ENCODE peak calls at places on chromosomes 6 and 20, in ten cellular contexts. N is ascending aorta, R is MCF 10A, G is mammary epithelial cell, M is SK-N-DZ, V is ovary, J is AG09309, D is Calu3, B is mesendoderm, I is H4. W is an unnamed sample.

GRCh38 chr6:33820243-33820642 is 16.4 kb upstream of the MLN start:
- DNase-seq in N (no peak), R (no peak), G (no peak), M (no peak), V (no peak), J (no peak), D (no peak), B (no peak), I (no peak), W (no peak)

GRCh38 chr20:37474386-37474785 is 46.7 kb upstream of the NNAT start:
- DNase-seq in N (no peak), R (no peak), G (no peak), M (no peak), V (no peak), J (no peak), D (no peak), B (no peak), I (no peak), W (no peak)

GRCh38 chr6:109791301-109791700 is 100.2 kb downstream of the FIG4 start:
- DNase-seq in N (no peak), R (no peak), G (no peak), M (no peak), V (no peak), J (no peak), D (no peak), B (peak), I (no peak), W (peak)

GRCh38 chr6:189676-190075 is 102.6 kb upstream of the DUSP22 start:
- DNase-seq in N (no peak), R (no peak), G (no peak), M (no peak), V (no peak), J (no peak), D (no peak), B (no peak), I (no peak), W (no peak)

GRCh38 chr20:37453288-37453687 is 67.8 kb upstream of the NNAT start:
- DNase-seq in N (no peak), R (no peak), G (no peak), M (no peak), V (no peak), J (no peak), D (no peak), B (no peak), I (no peak), W (peak)

GRCh38 chr20:17910828-17911294 is 57.7 kb downstream of the SNX5 start:
- DNase-seq in N (no peak), R (peak), G (no peak), M (no peak), V (peak), J (peak), D (no peak), B (peak), I (peak), W (peak)

GRCh38 chr6:143966291-143966690 is 41.8 kb downstream of the PLAGL1 start:
- DNase-seq in N (no peak), R (no peak), G (no peak), M (no peak), V (no peak), J (no peak), D (no peak), B (no peak), I (no peak), W (no peak)

GRCh38 chr6:28399370-28400121 is at the start of gene ZSCAN12:
- DNase-seq in N (peak), R (peak), G (peak), M (peak), V (peak), J (peak), D (peak), B (peak), I (peak), W (peak)

GRCh38 chr6:40792183-40792582 is 205.0 kb upstream of the LRFN2 start:
- DNase-seq in N (no peak), R (no peak), G (no peak), M (no peak), V (no peak), J (no peak), D (no peak), B (no peak), I (no peak), W (no peak)

GRCh38 chr6:107046316-107046715 is 18.3 kb downstream of the MTRES1 start:
- DNase-seq in N (no peak), R (no peak), G (no peak), M (peak), V (no peak), J (no peak), D (no peak), B (peak), I (no peak), W (no peak)

W was measured in EH.